ENCODE peak calls at places on chromosomes 5 and 9, in four cellular contexts. I is K562, J is iPS-NIHi11, V is GM03348. Q is an unnamed sample.

GRCh38 chr5:124951676-124952075 is 205.2 kb upstream of the ZNF608 start:
- DNase-seq in V (no peak), J (no peak), I (no peak), Q (no peak)

GRCh38 chr5:145568581-145568980 is 266.6 kb downstream of the PRELID2 start:
- DNase-seq in I (no peak), J (peak), V (peak), Q (no peak)

GRCh38 chr5:174903333-174903732 is 179.0 kb downstream of the MSX2 start:
- DNase-seq in V (no peak), J (peak), I (no peak), Q (no peak)

GRCh38 chr5:107464876-107465275 is 205.9 kb downstream of the EFNA5 start:
- DNase-seq in I (no peak), J (no peak), V (no peak), Q (no peak)

GRCh38 chr9:126849811-126850210 is 10.6 kb upstream of the ZBTB34 start:
- DNase-seq in J (no peak), I (no peak), V (no peak), Q (no peak)

GRCh38 chr9:134338394-134339182 is 12.3 kb downstream of the RXRA start:
- DNase-seq in V (no peak), I (peak), J (no peak), Q (no peak)

GRCh38 chr9:128025756-128026155 is 41.4 kb downstream of the NAIF1 start:
- DNase-seq in I (no peak), J (no peak), V (no peak), Q (no peak)

GRCh38 chr5:158807947-158808346 is 291.8 kb downstream of the EBF1 start:
- DNase-seq in J (no peak), I (no peak), V (no peak), Q (peak)

GRCh38 chr5:136023935-136024645 is 4.7 kb upstream of the TGFBI start:
- DNase-seq in V (peak), I (no peak), J (no peak), Q (no peak)

GRCh38 chr5:92017786-92018185 is 634.7 kb upstream of the ARRDC3 start:
- DNase-seq in V (peak), J (no peak), I (no peak), Q (no peak)

GRCh38 chr5:88732181-88732633 is 150.8 kb downstream of the MEF2C start:
- DNase-seq in I (no peak), J (no peak), V (peak), Q (peak)

GRCh38 chr9:72951520-72952393 is 1.1 kb downstream of the ALDH1A1 start:
- DNase-seq in J (no peak), V (no peak), I (no peak), Q (peak)

GRCh38 chr5:124519396-124519795 is 227.0 kb downstream of the ZNF608 start:
- DNase-seq in I (no peak), V (peak), J (no peak), Q (peak)

GRCh38 chr5:109741390-109741789 is 51.7 kb downstream of the MAN2A1 start:
- DNase-seq in V (no peak), J (no peak), I (no peak), Q (no peak)

GRCh38 chr5:172765766-172766286 is 5.2 kb downstream of the DUSP1 start:
- DNase-seq in I (no peak), J (no peak), V (no peak), Q (no peak)

GRCh38 chr5:126809932-126810331 is 33.0 kb downstream of the LMNB1 start:
- DNase-seq in V (no peak), I (no peak), J (no peak), Q (peak)

GRCh38 chr5:74085186-74085585 is 459.2 kb downstream of the ARHGEF28 start:
- DNase-seq in V (no peak), I (peak), J (no peak), Q (no peak)

GRCh38 chr9:108439967-108440366 is 415.8 kb downstream of the ACTL7B start:
- DNase-seq in V (peak), J (no peak), I (no peak), Q (no peak)

GRCh38 chr9:132367613-132368305 is 13.0 kb upstream of the SETX start:
- DNase-seq in I (no peak), V (no peak), J (no peak), Q (no peak)

GRCh38 chr5:9207820-9208418 is 338.0 kb downstream of the SEMA5A start:
- DNase-seq in I (peak), V (peak), J (peak), Q (no peak)

GRCh38 chr5:40832345-40832744 is 2.7 kb downstream of the RPL37 start:
- DNase-seq in J (no peak), V (no peak), I (no peak), Q (no peak)

GRCh38 chr5:179836225-179837019 is 15.7 kb downstream of the SQSTM1 start:
- DNase-seq in V (no peak), I (no peak), J (no peak), Q (peak)

GRCh38 chr5:17411436-17411835 is 86.6 kb upstream of the TAF11L2 start:
- DNase-seq in V (no peak), I (no peak), J (no peak), Q (no peak)

GRCh38 chr9:121599186-121599871 is 52.1 kb upstream of the DAB2IP start:
- DNase-seq in V (peak), J (peak), I (no peak), Q (no peak)

GRCh38 chr9:38048319-38048969 is 20.6 kb downstream of the SHB start:
- DNase-seq in I (no peak), V (peak), J (no peak), Q (no peak)

GRCh38 chr5:169550227-169550626 is 33.3 kb upstream of the SPDL1 start:
- DNase-seq in V (no peak), J (no peak), I (no peak), Q (no peak)

GRCh38 chr9:131227112-131228058 is 48.9 kb downstream of the FAM78A start:
- DNase-seq in V (no peak), J (no peak), I (no peak), Q (no peak)

GRCh38 chr5:127875235-127876021 is 172.2 kb downstream of the CCDC192 start:
- DNase-seq in V (no peak), I (peak), J (peak), Q (peak)

GRCh38 chr5:175336781-175337180 is 107.2 kb downstream of the DRD1 start:
- DNase-seq in J (no peak), I (no peak), V (no peak), Q (no peak)

GRCh38 chr5:105554613-105555169 is 1992.1 kb upstream of the NUDT12 start:
- DNase-seq in I (no peak), V (no peak), J (no peak), Q (no peak)

GRCh38 chr5:173138707-173139106 is 5.6 kb upstream of the BNIP1 start:
- DNase-seq in J (no peak), I (no peak), V (no peak), Q (no peak)

GRCh38 chr5:180212363-180213255 is 3.6 kb upstream of the RASGEF1C start:
- DNase-seq in V (no peak), I (no peak), J (no peak), Q (no peak)

GRCh38 chr5:572398-573019 is 39.6 kb upstream of the CEP72 start:
- DNase-seq in J (no peak), I (no peak), V (no peak), Q (no peak)

GRCh38 chr5:101678494-101679193 is 617.4 kb downstream of the SLCO4C1 start:
- DNase-seq in I (peak), V (peak), J (peak), Q (peak)

GRCh38 chr5:102700126-102700851 is 54.8 kb upstream of the PAM start:
- DNase-seq in J (no peak), V (peak), I (no peak), Q (no peak)

GRCh38 chr5:144139586-144139985 is 30.9 kb downstream of the YIPF5 start:
- DNase-seq in V (peak), I (no peak), J (no peak), Q (no peak)

GRCh38 chr9:94860678-94861588 is 134.4 kb downstream of the AOPEP start:
- DNase-seq in V (peak), I (no peak), J (no peak), Q (peak)

Q was measured in naive B cell.